ENCODE peak calls at places on chromosomes 3 and 15, in eight cellular contexts. A is astrocyte of the spinal cord; C is activated CD8-positive, alpha-beta memory T cell treated with anti-CD3 and anti-CD28 coated beads for 48 hours; W is neural progenitor cell; Y is body of pancreas; P is GM03348; J is stromal cell of bone marrow; X is RWPE1. F is an unnamed sample.

GRCh38 chr3:45224824-45225464 is 1.1 kb downstream of the TMEM158 start:
- DNase-seq in W (peak), J (peak), P (peak), X (peak), C (no peak), Y (peak), A (peak), F (peak)

GRCh38 chr15:72117448-72117697 is 577 bp downstream of the MYO9A start:
- DNase-seq in A (peak), P (peak), X (peak), C (no peak), Y (peak), J (peak), W (peak), F (peak)

GRCh38 chr15:41043276-41043675 is 72.8 kb downstream of the INO80 start:
- DNase-seq in J (peak), X (no peak), P (peak), A (peak), C (no peak), W (no peak), Y (no peak), F (no peak)

GRCh38 chr3:194134231-194134756 is 1.7 kb upstream of the HES1 start:
- DNase-seq in A (no peak), X (no peak), J (peak), W (peak), P (peak), Y (no peak), C (peak), F (peak)

GRCh38 chr3:25428950-25429349 is 887 bp downstream of the RARB start:
- DNase-seq in P (no peak), C (no peak), A (no peak), X (no peak), W (no peak), J (no peak), Y (no peak), F (no peak)

GRCh38 chr3:116342499-116342898 is 102.8 kb downstream of the LSAMP start:
- DNase-seq in W (no peak), P (no peak), X (no peak), Y (no peak), A (no peak), J (no peak), C (no peak), F (no peak)

GRCh38 chr3:151726016-151726415 is 7.7 kb upstream of the AADACL2 start:
- DNase-seq in Y (no peak), P (no peak), C (no peak), W (no peak), J (no peak), A (no peak), X (no peak), F (no peak)

GRCh38 chr3:42728056-42728455 is 25.5 kb upstream of the HHATL start:
- DNase-seq in C (no peak), A (no peak), J (no peak), W (no peak), P (no peak), Y (no peak), X (no peak), F (no peak)

GRCh38 chr3:149576071-149576564 is 81.7 kb downstream of the WWTR1 start:
- DNase-seq in W (peak), J (peak), X (peak), A (peak), P (peak), C (no peak), Y (peak), F (no peak)

GRCh38 chr3:49867871-49868321 is 1.8 kb downstream of the CAMKV start:
- DNase-seq in P (peak), Y (no peak), C (no peak), W (peak), A (peak), J (no peak), X (no peak), F (peak)

GRCh38 chr3:47420511-47421484 is 40.0 kb downstream of the PTPN23 start:
- DNase-seq in P (peak), W (peak), X (peak), C (peak), J (peak), Y (peak), A (peak), F (peak)

GRCh38 chr3:61612211-61612995 is 51.0 kb downstream of the PTPRG start:
- DNase-seq in J (no peak), X (no peak), C (no peak), W (peak), P (peak), A (no peak), Y (no peak), F (no peak)

GRCh38 chr3:33054100-33055097 is 42.5 kb downstream of the GLB1 start:
- DNase-seq in X (no peak), A (no peak), J (no peak), P (no peak), Y (no peak), W (no peak), C (no peak), F (no peak)

GRCh38 chr3:162970292-162970691 is 1473.7 kb downstream of the OTOL1 start:
- DNase-seq in Y (no peak), P (no peak), C (no peak), J (no peak), X (no peak), A (no peak), W (no peak), F (no peak)

GRCh38 chr15:41862515-41863116 is 24.0 kb downstream of the PLA2G4B start:
- DNase-seq in Y (peak), P (no peak), J (no peak), W (no peak), A (no peak), X (no peak), C (no peak), F (peak)

GRCh38 chr3:176631175-176631574 is 566.1 kb downstream of the TBL1XR1 start:
- DNase-seq in P (no peak), J (peak), X (no peak), A (no peak), W (no peak), C (no peak), Y (no peak), F (no peak)

GRCh38 chr3:49012441-49013017 is 5.3 kb downstream of the WDR6 start:
- DNase-seq in J (no peak), X (no peak), C (no peak), Y (peak), A (no peak), P (no peak), W (no peak), F (no peak)

GRCh38 chr3:171317133-171317532 is 143.1 kb downstream of the TNIK start:
- DNase-seq in A (no peak), Y (no peak), J (no peak), P (no peak), X (no peak), C (no peak), W (no peak), F (no peak)

GRCh38 chr3:184568918-184569829 is 7.6 kb downstream of the EPHB3 start:
- DNase-seq in J (peak), Y (peak), X (peak), A (peak), W (peak), P (peak), C (no peak), F (peak)

GRCh38 chr3:120425877-120426276 is 24.9 kb downstream of the FSTL1 start:
- DNase-seq in Y (peak), J (peak), W (no peak), A (peak), X (no peak), C (no peak), P (peak), F (peak)

GRCh38 chr15:26235148-26235769 is 372.1 kb upstream of the ATP10A start:
- DNase-seq in J (no peak), W (peak), X (no peak), C (no peak), Y (no peak), A (no peak), P (no peak), F (no peak)

GRCh38 chr3:16466822-16467221 is 46.7 kb downstream of the RFTN1 start:
- DNase-seq in X (no peak), W (no peak), Y (no peak), P (no peak), J (no peak), C (no peak), A (no peak), F (no peak)

GRCh38 chr15:95018888-95019545 is 787.7 kb downstream of the MCTP2 start:
- DNase-seq in Y (no peak), J (peak), A (peak), P (peak), X (peak), W (no peak), C (no peak), F (no peak)

GRCh38 chr15:85137507-85138175 is 156.0 kb downstream of the PDE8A start:
- DNase-seq in Y (peak), C (no peak), J (no peak), A (no peak), P (no peak), W (peak), X (no peak), F (no peak)